ENCODE peak calls at places on chromosomes 7 and 10, in eight cellular contexts. P, A, S, E, X, Q, R and N are unnamed samples.

GRCh38 chr10:124495176-124495575 is 33.6 kb downstream of the LHPP start:
- DNase-seq in S (no peak), P (no peak), X (no peak), E (no peak), A (no peak), R (no peak), Q (no peak), N (no peak)

GRCh38 chr10:124697837-124698559 is 46.2 kb downstream of the FAM53B start:
- DNase-seq in R (no peak), S (peak), E (no peak), X (no peak), Q (peak), A (no peak), P (no peak), N (no peak)

GRCh38 chr7:101588131-101588935 is 40.8 kb downstream of the MYL10 start:
- DNase-seq in A (no peak), P (no peak), X (no peak), E (no peak), S (no peak), Q (no peak), R (no peak), N (no peak)

GRCh38 chr7:95441042-95441823 is 6.4 kb upstream of the PON2 start:
- DNase-seq in R (no peak), A (no peak), Q (no peak), X (no peak), S (no peak), E (no peak), P (no peak), N (no peak)

GRCh38 chr10:52523696-52524095 is 209.6 kb downstream of the DKK1 start:
- DNase-seq in Q (no peak), E (no peak), A (no peak), P (no peak), S (no peak), X (no peak), R (no peak), N (no peak)

GRCh38 chr7:122155566-122155965 is 11.5 kb upstream of the AASS start:
- DNase-seq in A (no peak), E (peak), R (no peak), P (no peak), S (no peak), X (no peak), Q (no peak), N (no peak)

GRCh38 chr7:125563964-125564529 is 634.4 kb upstream of the POT1 start:
- DNase-seq in Q (no peak), A (peak), E (no peak), S (no peak), R (no peak), P (no peak), X (no peak), N (no peak)

GRCh38 chr7:86968618-86969017 is 90.8 kb downstream of the ELAPOR2 start:
- DNase-seq in Q (no peak), S (peak), E (no peak), X (peak), R (no peak), A (no peak), P (no peak), N (no peak)

GRCh38 chr7:134432296-134433152 is 26.4 kb downstream of the AKR1B1 start:
- DNase-seq in R (peak), Q (peak), E (peak), S (peak), A (peak), X (peak), P (peak), N (peak)

GRCh38 chr7:80133361-80134104 is 1.1 kb upstream of the GNAI1 start:
- DNase-seq in Q (no peak), P (no peak), R (no peak), A (no peak), X (no peak), S (no peak), E (no peak), N (no peak)

GRCh38 chr7:27575647-27576046 is 87.0 kb downstream of the HIBADH start:
- DNase-seq in P (no peak), E (no peak), A (no peak), S (no peak), Q (no peak), X (no peak), R (no peak), N (peak)

GRCh38 chr7:111292026-111292430 is 201.1 kb downstream of the LRRN3 start:
- DNase-seq in Q (no peak), E (no peak), A (no peak), X (peak), R (no peak), P (no peak), S (no peak), N (no peak)

GRCh38 chr7:105838273-105839141 is 37.9 kb downstream of the ATXN7L1 start:
- DNase-seq in S (no peak), X (peak), R (no peak), E (peak), Q (no peak), A (no peak), P (no peak), N (no peak)